ENCODE peak calls at places on chromosomes 11 and 22, in ten cellular contexts. B is heart left ventricle; H is mammary epithelial cell; J is colonic mucosa; P is upper lobe of right lung; Y is GM12878; D is CD8-positive, alpha-beta memory T cell; A is breast epithelium; T is CD4-positive, alpha-beta memory T cell; G is CD4-positive, CD25-positive, alpha-beta regulatory T cell. F is an unnamed sample.

GRCh38 chr11:67468056-67468455 is 995 bp downstream of the TMEM134 start:
- DNase-seq in B (no peak), H (peak; percentile 92), J (peak; percentile 87), P (peak; percentile 92), Y (no peak), D (no peak), A (peak; percentile 95), T (no peak), G (no peak), F (peak; percentile 84)

GRCh38 chr11:102241026-102241425 is 76.3 kb upstream of the BIRC3 start:
- DNase-seq in B (no peak), H (no peak), J (no peak), P (no peak), Y (no peak), D (no peak), A (no peak), T (no peak), G (no peak), F (no peak)

GRCh38 chr11:122213111-122213510 is 97.1 kb upstream of the BLID start:
- DNase-seq in B (no peak), H (no peak), J (no peak), P (no peak), Y (no peak), D (no peak), A (no peak), T (no peak), G (no peak), F (no peak)

GRCh38 chr11:112596324-112596723 is 335.7 kb upstream of the PLET1 start:
- DNase-seq in B (no peak), H (no peak), J (no peak), P (no peak), Y (no peak), D (no peak), A (no peak), T (no peak), G (no peak), F (no peak)

GRCh38 chr11:93199616-93200015 is 1.8 kb upstream of the SLC36A4 start:
- DNase-seq in B (no peak), H (no peak), J (no peak), P (no peak), Y (no peak), D (no peak), A (no peak), T (no peak), G (no peak), F (no peak)

GRCh38 chr11:126739499-126740145 is 260.9 kb downstream of the KIRREL3 start:
- DNase-seq in B (no peak), H (no peak), J (no peak), P (no peak), Y (no peak), D (no peak), A (no peak), T (no peak), G (no peak), F (no peak)

GRCh38 chr22:17268501-17269223 is 49.4 kb upstream of the ADA2 start:
- DNase-seq in B (no peak), H (no peak), J (no peak), P (no peak), Y (no peak), D (no peak), A (no peak), T (no peak), G (no peak), F (no peak)

GRCh38 chr11:78256962-78257361 is 68.2 kb downstream of the USP35 start:
- DNase-seq in B (peak; percentile 86), H (no peak), J (peak; percentile 84), P (peak; percentile 85), Y (no peak), D (no peak), A (no peak), T (no peak), G (no peak), F (peak; percentile 76)

GRCh38 chr11:95296621-95297025 is 65.6 kb upstream of the SESN3 start:
- DNase-seq in B (no peak), H (no peak), J (no peak), P (no peak), Y (peak; percentile 39), D (no peak), A (no peak), T (no peak), G (no peak), F (no peak)

DNA sequence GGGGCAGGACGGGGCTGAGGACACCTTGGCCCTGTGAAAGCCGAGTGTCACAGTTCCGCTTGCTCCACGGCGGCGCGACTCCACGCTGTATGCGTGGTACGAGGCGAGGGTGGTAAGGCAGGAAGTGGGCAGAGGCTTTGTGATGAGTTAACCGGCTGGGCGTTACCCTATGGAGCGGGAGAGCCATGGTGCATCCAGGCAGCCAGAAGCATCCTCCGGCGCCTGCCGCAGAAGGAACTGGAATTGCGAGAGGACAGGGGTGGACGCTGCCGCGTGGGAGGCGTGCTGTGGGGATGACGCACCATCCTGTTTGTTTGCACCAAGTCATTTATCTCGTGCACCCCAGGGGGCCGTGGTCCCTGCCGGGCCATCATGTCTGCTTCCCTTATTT is 643.9 kb downstream of the BRD1 start:
- DNase-seq in B (no peak), H (no peak), J (no peak), P (no peak), Y (no peak), D (no peak), A (no peak), T (no peak), G (no peak), F (no peak)
- H3K9me3 ChIP-seq in B (no peaks in the 10 kb centered on the region), H (peaks cover 59% of the 10 kb centered on the region), J (no peaks in the 10 kb centered on the region), P (no peaks in the 10 kb centered on the region), Y (no peaks in the 10 kb centered on the region), D (no peaks in the 10 kb centered on the region), A (no peaks in the 10 kb centered on the region), T (no peaks in the 10 kb centered on the region), G (no peaks in the 10 kb centered on the region), F (no peaks in the 10 kb centered on the region)

GRCh38 chr22:20031732-20032406 is 11.0 kb downstream of the TANGO2 start:
- DNase-seq in B (no peak), H (peak; percentile 39), J (peak; percentile 78), P (no peak), Y (no peak), D (peak; percentile 20), A (no peak), T (peak; percentile 77), G (peak; percentile 42), F (peak; percentile 84)

GRCh38 chr22:20034143-20034542 is 13.2 kb downstream of the TANGO2 start:
- DNase-seq in B (no peak), H (no peak), J (no peak), P (no peak), Y (peak; percentile 60), D (no peak), A (no peak), T (no peak), G (no peak), F (no peak)

GRCh38 chr22:20032407-20032991 is 11.6 kb downstream of the TANGO2 start:
- DNase-seq in B (no peak), H (no peak), J (no peak), P (no peak), Y (no peak), D (no peak), A (no peak), T (no peak), G (no peak), F (no peak)

GRCh38 chr22:20035375-20036084 is 14.6 kb downstream of the TANGO2 start:
- DNase-seq in B (no peak), H (no peak), J (no peak), P (no peak), Y (no peak), D (no peak), A (no peak), T (no peak), G (no peak), F (no peak)

DNA sequence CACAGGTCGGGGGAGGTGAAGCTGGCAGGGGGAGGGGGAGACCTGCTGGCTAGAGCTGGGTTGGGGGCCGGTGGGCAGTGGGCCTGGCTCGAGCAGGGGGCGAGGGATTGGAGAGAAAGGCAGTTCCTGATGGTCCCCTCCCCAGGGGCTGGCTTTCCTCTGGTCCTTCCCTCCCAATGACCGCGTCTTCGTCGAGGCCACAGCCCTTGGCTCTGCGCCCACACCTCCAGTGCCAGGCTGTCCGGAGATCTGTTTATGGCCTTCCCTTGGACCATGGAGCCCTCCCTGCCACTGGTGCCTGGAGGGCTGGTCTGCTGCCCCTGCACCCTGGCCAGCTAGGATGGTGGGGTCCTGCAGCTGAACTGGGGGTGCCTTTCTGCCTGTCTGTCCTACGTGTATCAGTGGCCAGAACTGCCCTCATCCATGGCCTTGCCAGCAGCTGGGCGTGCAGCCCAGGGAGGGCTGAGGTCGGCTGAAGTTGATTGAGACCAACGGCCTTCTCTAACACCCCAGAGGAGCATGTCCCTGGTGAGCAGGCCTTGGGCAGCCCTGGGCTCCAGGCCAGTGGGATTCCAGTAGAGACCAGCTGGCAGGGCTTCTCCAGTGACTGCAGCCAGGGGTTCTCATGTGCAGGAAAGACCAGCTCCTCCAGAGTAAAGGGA is 12.3 kb downstream of the TANGO2 start:
- DNase-seq in B (peak; percentile 84), H (no peak), J (no peak), P (no peak), Y (no peak), D (no peak), A (no peak), T (no peak), G (no peak), F (no peak)
- H3K4me1 ChIP-seq in B (peaks cover 53% of the 10 kb centered on the region), H (peaks cover 6% of the 10 kb centered on the region), J (peaks cover 7% of the 10 kb centered on the region), P (peaks cover 10% of the 10 kb centered on the region), Y (peaks cover 42% of the 10 kb centered on the region), D (peaks cover 15% of the 10 kb centered on the region), A (peaks cover 6% of the 10 kb centered on the region), T (peaks cover 36% of the 10 kb centered on the region), G (peaks cover 18% of the 10 kb centered on the region), F (no peaks in the 10 kb centered on the region)

GRCh38 chr22:49179886-49180682 is 647.6 kb downstream of the BRD1 start:
- DNase-seq in B (no peak), H (no peak), J (no peak), P (no peak), Y (no peak), D (no peak), A (no peak), T (no peak), G (no peak), F (no peak)

GRCh38 chr22:49176956-49177355 is 650.7 kb downstream of the BRD1 start:
- DNase-seq in B (no peak), H (no peak), J (no peak), P (no peak), Y (no peak), D (no peak), A (no peak), T (no peak), G (no peak), F (no peak)

GRCh38 chr22:49177666-49178065 is 650.0 kb downstream of the BRD1 start:
- DNase-seq in B (no peak), H (no peak), J (no peak), P (no peak), Y (no peak), D (no peak), A (no peak), T (no peak), G (no peak), F (no peak)

GRCh38 chr22:49179175-49179574 is 648.5 kb downstream of the BRD1 start:
- DNase-seq in B (no peak), H (no peak), J (no peak), P (no peak), Y (no peak), D (no peak), A (no peak), T (no peak), G (no peak), F (no peak)

GRCh38 chr22:49178246-49179005 is 649.2 kb downstream of the BRD1 start:
- DNase-seq in B (no peak), H (no peak), J (no peak), P (no peak), Y (no peak), D (no peak), A (no peak), T (no peak), G (no peak), F (no peak)
- H3K9me3 ChIP-seq in B (no peaks in the 10 kb centered on the region), H (peaks cover 48% of the 10 kb centered on the region), J (no peaks in the 10 kb centered on the region), P (no peaks in the 10 kb centered on the region), Y (no peaks in the 10 kb centered on the region), D (no peaks in the 10 kb centered on the region), A (no peaks in the 10 kb centered on the region), T (no peaks in the 10 kb centered on the region), G (no peaks in the 10 kb centered on the region), F (no peaks in the 10 kb centered on the region)

GRCh38 chr11:35173620-35174278 is 34.8 kb downstream of the CD44 start:
- DNase-seq in B (no peak), H (no peak), J (no peak), P (no peak), Y (no peak), D (no peak), A (no peak), T (no peak), G (no peak), F (no peak)
- H3K4me1 ChIP-seq in B (no peaks in the 10 kb centered on the region), H (peaks cover 51% of the 10 kb centered on the region), J (peaks cover 11% of the 10 kb centered on the region), P (peaks cover 62% of the 10 kb centered on the region), Y (peaks cover 28% of the 10 kb centered on the region), D (peaks cover 94% of the 10 kb centered on the region), A (peaks cover 9% of the 10 kb centered on the region), T (peaks cover 96% of the 10 kb centered on the region), G (peaks cover 97% of the 10 kb centered on the region), F (peaks cover 38% of the 10 kb centered on the region)

F was measured in mucosa of descending colon.